ENCODE peak calls at places on chromosomes 2 and 18, in ten cellular contexts. V, W, U, O, X, T, E, G, S and H are unnamed samples.

GRCh38 chr2:240932001-240932723 is 26.0 kb downstream of the CROCC2 start:
- DNase-seq in V (no peak), W (no peak), U (no peak), O (peak; percentile 14), X (no peak), T (no peak), E (no peak), G (peak; percentile 66), S (peak; percentile 12), H (no peak)

GRCh38 chr2:183063083-183063482 is 15.5 kb upstream of the DUSP19 start:
- DNase-seq in V (no peak), W (peak; percentile 93), U (no peak), O (no peak), X (peak; percentile 73), T (peak; percentile 85), E (peak; percentile 42), G (no peak), S (no peak), H (no peak)

GRCh38 chr2:102975996-102976636 is 214.3 kb downstream of the TMEM182 start:
- DNase-seq in V (no peak), W (peak; percentile 1), U (peak; percentile 36), O (peak; percentile 24), X (peak; percentile 12), T (peak; percentile 4), E (no peak), G (no peak), S (peak; percentile 17), H (peak; percentile 10)

GRCh38 chr2:120976501-120977307 is 241.0 kb downstream of the GLI2 start:
- DNase-seq in V (no peak), W (no peak), U (no peak), O (no peak), X (no peak), T (no peak), E (no peak), G (peak; percentile 51), S (no peak), H (no peak)

GRCh38 chr2:3692375-3692774 is 11.0 kb upstream of the DCDC2C start:
- DNase-seq in V (no peak), W (no peak), U (peak; percentile 7), O (no peak), X (peak; percentile 22), T (peak; percentile 31), E (no peak), G (no peak), S (no peak), H (peak; percentile 30)

GRCh38 chr2:35787302-35788031 is 568.1 kb upstream of the CRIM1 start:
- DNase-seq in V (no peak), W (no peak), U (no peak), O (no peak), X (no peak), T (no peak), E (no peak), G (no peak), S (no peak), H (no peak)

GRCh38 chr2:45755585-45756330 is 104.3 kb downstream of the PRKCE start:
- DNase-seq in V (no peak), W (peak; percentile 57), U (no peak), O (no peak), X (peak; percentile 65), T (peak; percentile 90), E (peak; percentile 83), G (no peak), S (no peak), H (no peak)

GRCh38 chr2:185787530-185788145 is 49.0 kb downstream of the FSIP2 start:
- DNase-seq in V (no peak), W (peak; percentile 44), U (no peak), O (no peak), X (peak; percentile 54), T (no peak), E (no peak), G (no peak), S (no peak), H (no peak)

GRCh38 chr2:152075427-152076050 is 23.3 kb downstream of the CACNB4 start:
- DNase-seq in V (no peak), W (no peak), U (no peak), O (no peak), X (no peak), T (no peak), E (no peak), G (no peak), S (no peak), H (no peak)

DNA sequence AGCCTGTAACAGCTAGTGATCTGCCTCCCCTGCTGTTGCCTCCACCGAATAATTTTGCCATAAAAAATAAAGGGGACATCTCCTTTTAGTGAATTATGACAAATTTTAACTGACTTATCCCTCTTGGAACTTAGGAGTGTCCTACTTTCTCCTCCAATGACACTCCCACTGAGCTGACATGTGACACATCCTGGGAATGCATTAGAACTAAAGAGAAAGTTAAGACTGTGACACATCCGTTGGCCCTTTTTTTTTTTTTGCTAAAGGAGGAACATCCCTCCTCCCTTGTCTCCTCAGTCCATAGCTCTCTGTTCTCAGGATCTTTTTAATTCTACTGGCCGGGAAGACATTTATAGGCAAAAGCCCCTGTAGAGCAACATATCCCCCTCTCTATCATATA is 268.2 kb downstream of the NRXN1 start:
- DNase-seq in V (no peak), W (no peak), U (no peak), O (no peak), X (no peak), T (peak; percentile 2), E (no peak), G (no peak), S (no peak), H (no peak)
- H3K4me3 ChIP-seq in V (no peak overlapping the region), W (no peak overlapping the region), U (no peak overlapping the region), O (no peak overlapping the region), X (no peak overlapping the region), T (no peak overlapping the region), E (no peak overlapping the region), G (no peak overlapping the region), S (no peak overlapping the region), H (no peak overlapping the region)

GRCh38 chr2:171160630-171161424 is at the start of gene TLK1:
- DNase-seq in V (peak; percentile 59), W (peak; percentile 66), U (no peak), O (peak; percentile 78), X (peak; percentile 57), T (peak; percentile 69), E (peak; percentile 57), G (peak; percentile 96), S (peak; percentile 77), H (no peak)

GRCh38 chr2:171158036-171158789 is 2.5 kb downstream of the TLK1 start:
- DNase-seq in V (no peak), W (no peak), U (no peak), O (no peak), X (no peak), T (no peak), E (no peak), G (no peak), S (no peak), H (no peak)

GRCh38 chr2:171160119-171160629 is 519 bp downstream of the TLK1 start:
- DNase-seq in V (peak; percentile 56), W (peak; percentile 62), U (no peak), O (peak; percentile 67), X (peak; percentile 66), T (peak; percentile 62), E (peak; percentile 55), G (peak; percentile 92), S (peak; percentile 71), H (no peak)

GRCh38 chr2:171158790-171159325 is 1.8 kb downstream of the TLK1 start:
- DNase-seq in V (no peak), W (no peak), U (no peak), O (no peak), X (no peak), T (no peak), E (no peak), G (no peak), S (no peak), H (no peak)

DNA sequence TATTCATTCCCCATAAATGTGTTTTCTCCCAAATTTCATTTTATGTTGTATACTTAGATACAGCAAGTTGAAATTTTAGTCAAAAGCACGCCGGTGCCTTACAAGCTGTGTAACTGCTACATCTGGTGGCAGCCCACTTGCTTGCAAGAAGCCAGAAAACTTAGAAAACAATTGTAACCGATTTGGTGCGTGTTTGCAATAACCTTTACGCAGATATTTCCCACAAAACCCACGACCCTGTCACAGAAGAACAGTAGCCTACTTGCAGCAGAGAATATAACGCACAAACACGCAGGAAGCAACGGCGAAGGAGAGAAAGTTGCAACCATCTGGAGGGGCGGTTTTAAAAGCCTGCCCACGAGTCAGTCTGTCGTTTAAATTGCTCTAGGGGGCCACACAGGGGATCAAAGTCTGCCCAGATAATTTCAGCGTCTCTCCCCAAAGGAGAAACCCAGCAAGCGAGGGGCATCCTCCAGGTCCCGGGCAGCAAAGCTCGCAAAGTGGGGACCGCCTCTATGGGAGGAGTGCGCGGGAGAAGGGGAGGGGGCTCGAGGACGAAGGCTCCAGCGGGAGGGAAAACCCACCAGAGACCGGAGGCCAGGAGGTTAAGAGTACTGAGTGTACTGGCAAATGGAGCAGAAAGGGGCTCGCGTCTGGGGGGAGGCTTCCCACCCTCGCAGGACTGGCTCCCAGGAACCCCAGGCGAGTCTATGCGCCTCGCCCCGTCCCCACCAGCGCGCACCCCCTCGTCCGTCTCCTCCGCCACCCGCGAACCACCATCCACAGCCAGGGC is 1.2 kb downstream of the TLK1 start:
- DNase-seq in V (peak; percentile 24), W (peak; percentile 84), U (peak; percentile 35), O (peak; percentile 67), X (peak; percentile 83), T (peak; percentile 80), E (peak; percentile 68), G (peak; percentile 91), S (peak; percentile 54), H (no peak)
- TF ChIP-seq CTCF in V (peak; percentile 26), W (peak; percentile 71), U (peak; percentile 80), O (peak; percentile 35), X (peak; percentile 61), T (peak; percentile 66), E (peak; percentile 61), G (no peak), S (peak; percentile 34), H (peak; percentile 53)

DNA sequence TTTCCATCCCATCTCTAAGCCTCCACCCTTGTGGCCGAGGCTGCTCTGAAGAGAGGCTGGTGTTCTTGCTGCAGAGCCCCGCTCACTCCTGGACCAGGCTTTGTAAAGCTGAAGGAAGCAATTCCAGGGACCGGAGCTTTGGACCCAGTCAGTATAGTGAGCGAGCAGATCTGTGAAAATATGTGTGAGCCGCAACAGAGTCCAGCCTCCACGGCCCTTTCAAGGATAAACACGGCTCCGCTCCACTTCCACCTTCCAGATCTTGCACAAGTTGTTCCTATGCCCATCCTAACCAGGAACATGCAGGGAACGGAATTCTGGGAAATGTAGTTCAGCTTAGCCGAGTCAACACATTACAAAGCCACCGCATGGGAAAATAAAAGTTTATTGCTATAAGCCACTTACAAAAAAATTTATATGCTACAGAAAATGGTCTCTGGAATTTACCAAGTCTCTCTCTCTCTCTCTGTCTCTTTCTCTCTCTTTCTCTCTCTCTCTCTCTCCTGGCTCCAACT is 151.7 kb upstream of the ZNF521 start:
- DNase-seq in V (peak; percentile 71), W (peak; percentile 79), U (no peak), O (peak; percentile 72), X (peak; percentile 91), T (peak; percentile 87), E (peak; percentile 68), G (no peak), S (peak; percentile 46), H (peak; percentile 35)
- H3K4me3 ChIP-seq in V (peak overlapping the region; percentile 2), W (peak overlapping the region; percentile 46), U (peak overlapping the region; percentile 59), O (peak overlapping the region; percentile 32), X (peak overlapping the region; percentile 44), T (peak overlapping the region; percentile 42), E (peak overlapping the region; percentile 32), G (peak overlapping the region; percentile 22), S (peak overlapping the region; percentile 8), H (peak overlapping the region; percentile 6)

DNA sequence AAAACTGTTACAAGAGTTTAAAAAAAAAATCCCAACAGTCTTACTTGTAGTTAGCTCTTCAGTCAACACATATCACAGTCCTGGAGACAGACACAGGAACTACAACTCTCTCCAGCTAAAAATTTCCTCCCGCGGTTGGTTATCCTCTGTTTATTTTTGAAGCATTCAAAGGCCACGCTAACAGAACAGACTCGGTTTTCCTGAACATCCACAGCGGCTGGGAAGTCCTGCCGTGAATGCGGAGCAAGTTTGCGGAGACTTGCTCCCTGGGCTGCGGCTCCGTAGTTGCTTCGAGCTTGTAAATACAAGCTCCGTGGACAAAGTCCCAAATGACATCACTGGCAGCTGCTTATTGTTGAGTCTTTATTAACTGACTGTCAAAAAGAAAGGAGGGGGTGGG is at the start of gene NCKAP5:
- DNase-seq in V (peak; percentile 27), W (peak; percentile 59), U (no peak), O (peak; percentile 79), X (peak; percentile 67), T (peak; percentile 82), E (no peak), G (no peak), S (no peak), H (peak; percentile 66)
- TF ChIP-seq CTCF in V (no peak), W (peak; percentile 49), U (no peak), O (no peak), X (no peak), T (peak; percentile 24), E (no peak), G (no peak), S (no peak), H (no peak)